ENCODE peak calls at places on chromosomes 6 and 20, in eight cellular contexts. E is stimulated activated CD4-positive, alpha-beta T cell treated with anti-CD3 and anti-CD28 coated beads, Interleukin-12 subunit alpha, Interleukin-12 subunit beta, amount 100 ng/mL, for 4 hours; Z is activated CD4-positive, alpha-beta T cell treated with anti-CD3 and anti-CD28 coated beads, Interleukin-2, amount 50 U/mL, for 4 hours; B is GM12865; N is left cardiac atrium; H is NCI-H510A treated with DMSO at 0.1 percent for 48 hours; R is spleen; A is hepatocyte. P is an unnamed sample.

GRCh38 chr6:45896783-45897441 is 118.7 kb downstream of the CLIC5 start:
- DNase-seq in B (peak; percentile 16), H (peak; percentile 6), N (no peak), A (no peak), E (no peak), Z (no peak), R (no peak), P (no peak)

GRCh38 chr6:99143108-99143828 is 195.5 kb upstream of the FBXL4 start:
- DNase-seq in N (no peak), H (no peak), E (no peak), A (no peak), Z (no peak), B (no peak), R (no peak), P (no peak)

GRCh38 chr6:79630883-79631799 is at the start of gene SH3BGRL2:
- DNase-seq in A (peak; percentile 87), N (peak; percentile 82), H (peak; percentile 18), R (peak; percentile 85), E (peak; percentile 16), B (peak; percentile 64), Z (no peak), P (peak; percentile 80)

GRCh38 chr6:31197559-31198305 is 27.2 kb upstream of the POU5F1 start:
- DNase-seq in A (peak; percentile 90), B (peak; percentile 97), R (peak; percentile 98), E (peak; percentile 84), Z (peak; percentile 93), H (peak; percentile 89), N (peak; percentile 94), P (peak; percentile 92)

GRCh38 chr6:163180874-163181541 is 233.5 kb upstream of the QKI start:
- DNase-seq in B (peak; percentile 9), H (no peak), Z (no peak), R (no peak), N (peak; percentile 79), E (no peak), A (peak; percentile 84), P (peak; percentile 3)

GRCh38 chr6:123801067-123801466 is 2.6 kb upstream of the NKAIN2 start:
- DNase-seq in Z (no peak), N (no peak), R (no peak), H (no peak), E (no peak), A (no peak), B (no peak), P (no peak)

GRCh38 chr20:58512808-58513552 is 2.2 kb downstream of the APCDD1L start:
- DNase-seq in R (no peak), E (no peak), Z (no peak), H (no peak), A (no peak), N (peak; percentile 55), B (no peak), P (no peak)

GRCh38 chr6:47653706-47654105 is 44.7 kb upstream of the ADGRF4 start:
- DNase-seq in B (no peak), N (no peak), A (no peak), E (no peak), R (no peak), Z (no peak), H (peak; percentile 84), P (no peak)